ENCODE peak calls at places on chromosomes 2 and 18, in four cellular contexts. One of them, this sample, is unnamed.

GRCh38 chr2:241224851-241225438 is 36.5 kb downstream of the ANO7 start:
- DNase-seq in GM23248: no peak
- DNase-seq in transverse colon: no peak
- DNase-seq in CD8-positive, alpha-beta memory T cell: no peak
- DNase-seq in this sample: no peak

GRCh38 chr18:26091047-26091630 is 726 bp upstream of the SS18 start:
- DNase-seq in GM23248: peak; percentile 90
- DNase-seq in transverse colon: no peak
- DNase-seq in CD8-positive, alpha-beta memory T cell: no peak
- DNase-seq in this sample: peak; percentile 78

GRCh38 chr2:172782506-172783090 is 47.0 kb downstream of the RAPGEF4 start:
- DNase-seq in CD8-positive, alpha-beta memory T cell: no peak
- DNase-seq in GM23248: peak; percentile 56
- DNase-seq in transverse colon: no peak
- DNase-seq in this sample: no peak

GRCh38 chr18:73653251-73653650 is 494.4 kb downstream of the FBXO15 start:
- DNase-seq in transverse colon: no peak
- DNase-seq in GM23248: no peak
- DNase-seq in CD8-positive, alpha-beta memory T cell: no peak
- DNase-seq in this sample: no peak

GRCh38 chr2:230694241-230694640 is 18.4 kb upstream of the CAB39 start:
- DNase-seq in CD8-positive, alpha-beta memory T cell: no peak
- DNase-seq in GM23248: no peak
- DNase-seq in transverse colon: peak; percentile 44
- DNase-seq in this sample: no peak

GRCh38 chr2:46315103-46315890 is 18.1 kb downstream of the EPAS1 start:
- DNase-seq in GM23248: peak; percentile 100
- DNase-seq in transverse colon: peak; percentile 85
- DNase-seq in CD8-positive, alpha-beta memory T cell: no peak
- DNase-seq in this sample: no peak

GRCh38 chr2:88697361-88698026 is 6.0 kb downstream of the RPIA start:
- DNase-seq in transverse colon: no peak
- DNase-seq in CD8-positive, alpha-beta memory T cell: no peak
- DNase-seq in GM23248: no peak
- DNase-seq in this sample: no peak

GRCh38 chr2:55085113-55085713 is 35.0 kb upstream of the RTN4 start:
- DNase-seq in transverse colon: no peak
- DNase-seq in CD8-positive, alpha-beta memory T cell: no peak
- DNase-seq in GM23248: no peak
- DNase-seq in this sample: no peak

GRCh38 chr18:54957987-54958386 is 1.3 kb downstream of the CCDC68 start:
- DNase-seq in CD8-positive, alpha-beta memory T cell: no peak
- DNase-seq in transverse colon: peak; percentile 27
- DNase-seq in GM23248: no peak
- DNase-seq in this sample: no peak

GRCh38 chr2:24040511-24040910 is 6.7 kb downstream of the WDCP start:
- DNase-seq in CD8-positive, alpha-beta memory T cell: no peak
- DNase-seq in transverse colon: no peak
- DNase-seq in GM23248: no peak
- DNase-seq in this sample: no peak

GRCh38 chr2:196160101-196160500 is 11.3 kb downstream of the STK17B start:
- DNase-seq in transverse colon: peak; percentile 62
- DNase-seq in GM23248: peak; percentile 88
- DNase-seq in CD8-positive, alpha-beta memory T cell: peak; percentile 64
- DNase-seq in this sample: peak; percentile 95

GRCh38 chr2:10501980-10502802 is 54.1 kb upstream of the ODC1 start:
- DNase-seq in transverse colon: no peak
- DNase-seq in CD8-positive, alpha-beta memory T cell: no peak
- DNase-seq in GM23248: no peak
- DNase-seq in this sample: no peak

GRCh38 chr18:9965711-9966624 is 52.2 kb downstream of the VAPA start:
- DNase-seq in transverse colon: no peak
- DNase-seq in GM23248: no peak
- DNase-seq in CD8-positive, alpha-beta memory T cell: no peak
- DNase-seq in this sample: no peak

GRCh38 chr18:22778996-22779395 is 154.1 kb upstream of the RBBP8 start:
- DNase-seq in CD8-positive, alpha-beta memory T cell: no peak
- DNase-seq in transverse colon: no peak
- DNase-seq in GM23248: no peak
- DNase-seq in this sample: no peak

GRCh38 chr2:88165604-88166003 is 4.5 kb upstream of the THNSL2 start:
- DNase-seq in GM23248: no peak
- DNase-seq in CD8-positive, alpha-beta memory T cell: no peak
- DNase-seq in transverse colon: no peak
- DNase-seq in this sample: no peak

GRCh38 chr2:769771-770170 is 92.6 kb upstream of the TMEM18 start:
- DNase-seq in GM23248: no peak
- DNase-seq in CD8-positive, alpha-beta memory T cell: no peak
- DNase-seq in transverse colon: no peak
- DNase-seq in this sample: no peak

GRCh38 chr2:229456091-229456490 is 185.0 kb upstream of the PID1 start:
- DNase-seq in transverse colon: no peak
- DNase-seq in CD8-positive, alpha-beta memory T cell: no peak
- DNase-seq in GM23248: no peak
- DNase-seq in this sample: no peak

GRCh38 chr2:83817511-83817910 is 641.6 kb downstream of the SUCLG1 start:
- DNase-seq in transverse colon: no peak
- DNase-seq in CD8-positive, alpha-beta memory T cell: no peak
- DNase-seq in GM23248: peak; percentile 32
- DNase-seq in this sample: peak; percentile 41

GRCh38 chr18:31445908-31446307 is 1.6 kb upstream of the DSG3 start:
- DNase-seq in GM23248: no peak
- DNase-seq in transverse colon: no peak
- DNase-seq in CD8-positive, alpha-beta memory T cell: no peak
- DNase-seq in this sample: no peak

GRCh38 chr2:160408575-160409291 is 84.9 kb downstream of the RBMS1 start:
- DNase-seq in GM23248: peak; percentile 70
- DNase-seq in transverse colon: no peak
- DNase-seq in CD8-positive, alpha-beta memory T cell: no peak
- DNase-seq in this sample: no peak

GRCh38 chr18:77123313-77124231 is 9.0 kb downstream of the MBP start:
- DNase-seq in GM23248: no peak
- DNase-seq in CD8-positive, alpha-beta memory T cell: no peak
- DNase-seq in transverse colon: no peak
- DNase-seq in this sample: no peak

GRCh38 chr2:172442072-172442895 is 14.9 kb downstream of the ITGA6 start:
- DNase-seq in CD8-positive, alpha-beta memory T cell: no peak
- DNase-seq in transverse colon: peak; percentile 87
- DNase-seq in GM23248: peak; percentile 98
- DNase-seq in this sample: no peak

GRCh38 chr2:211396815-211397214 is 840.4 kb downstream of the CPS1 start:
- DNase-seq in CD8-positive, alpha-beta memory T cell: no peak
- DNase-seq in GM23248: no peak
- DNase-seq in transverse colon: no peak
- DNase-seq in this sample: no peak

GRCh38 chr18:22168360-22168921 is 948 bp upstream of the GATA6 start:
- DNase-seq in CD8-positive, alpha-beta memory T cell: peak; percentile 24
- DNase-seq in GM23248: no peak
- DNase-seq in transverse colon: peak; percentile 56
- DNase-seq in this sample: no peak

GRCh38 chr2:95670167-95670566 is 78.4 kb downstream of the TRIM43 start:
- DNase-seq in CD8-positive, alpha-beta memory T cell: no peak
- DNase-seq in transverse colon: no peak
- DNase-seq in GM23248: peak; percentile 80
- DNase-seq in this sample: no peak

GRCh38 chr2:54531558-54531957 is 75.4 kb downstream of the SPTBN1 start:
- DNase-seq in CD8-positive, alpha-beta memory T cell: no peak
- DNase-seq in transverse colon: no peak
- DNase-seq in GM23248: peak; percentile 85
- DNase-seq in this sample: no peak

GRCh38 chr2:122651236-122651635 is 895.8 kb downstream of the TSN start:
- DNase-seq in CD8-positive, alpha-beta memory T cell: no peak
- DNase-seq in GM23248: no peak
- DNase-seq in transverse colon: no peak
- DNase-seq in this sample: no peak

GRCh38 chr18:50192903-50193795 is 1.8 kb downstream of the MYO5B start:
- DNase-seq in transverse colon: peak; percentile 42
- DNase-seq in CD8-positive, alpha-beta memory T cell: no peak
- DNase-seq in GM23248: no peak
- DNase-seq in this sample: no peak

GRCh38 chr2:71347517-71347916 is 15.9 kb downstream of the ZNF638 start:
- DNase-seq in GM23248: peak; percentile 46
- DNase-seq in CD8-positive, alpha-beta memory T cell: no peak
- DNase-seq in transverse colon: no peak
- DNase-seq in this sample: peak; percentile 24

GRCh38 chr18:9808530-9809241 is 77.1 kb upstream of the TXNDC2 start:
- DNase-seq in transverse colon: no peak
- DNase-seq in CD8-positive, alpha-beta memory T cell: no peak
- DNase-seq in GM23248: peak; percentile 43
- DNase-seq in this sample: no peak

GRCh38 chr18:63394954-63395353 is 27.3 kb downstream of the VPS4B start:
- DNase-seq in transverse colon: no peak
- DNase-seq in CD8-positive, alpha-beta memory T cell: no peak
- DNase-seq in GM23248: no peak
- DNase-seq in this sample: no peak

GRCh38 chr18:63397349-63397748 is 24.9 kb downstream of the VPS4B start:
- DNase-seq in transverse colon: no peak
- DNase-seq in GM23248: no peak
- DNase-seq in CD8-positive, alpha-beta memory T cell: no peak
- DNase-seq in this sample: no peak

GRCh38 chr18:63395503-63395902 is 26.8 kb downstream of the VPS4B start:
- DNase-seq in CD8-positive, alpha-beta memory T cell: no peak
- DNase-seq in transverse colon: no peak
- DNase-seq in GM23248: no peak
- DNase-seq in this sample: no peak

GRCh38 chr18:63402246-63403164 is 19.8 kb downstream of the VPS4B start:
- DNase-seq in CD8-positive, alpha-beta memory T cell: no peak
- DNase-seq in GM23248: no peak
- DNase-seq in transverse colon: no peak
- DNase-seq in this sample: no peak

DNA sequence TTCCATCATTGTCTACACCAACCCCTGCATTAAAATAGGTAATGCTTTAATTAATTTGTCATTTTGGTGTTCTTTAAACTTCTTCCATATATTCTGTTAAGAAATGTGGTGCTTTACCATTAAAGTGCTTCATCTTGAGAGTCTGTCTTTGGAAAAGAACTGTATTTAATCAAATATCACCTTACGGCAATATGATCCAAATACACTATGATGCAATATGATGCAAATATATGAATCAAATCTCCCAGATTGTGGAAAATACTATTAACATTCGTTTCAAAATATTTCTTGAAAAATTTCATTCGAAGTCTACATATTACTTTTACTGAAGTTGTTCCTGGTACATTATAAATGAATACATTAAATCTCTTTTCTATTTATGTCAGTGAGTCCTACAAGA is 23.0 kb downstream of the VPS4B start:
- DNase-seq in CD8-positive, alpha-beta memory T cell: no peak
- DNase-seq in GM23248: no peak
- DNase-seq in transverse colon: no peak
- DNase-seq in this sample: no peak
- H3K36me3 ChIP-seq in CD8-positive, alpha-beta memory T cell: peaks cover 18% of the 10 kb centered on the region
- H3K36me3 ChIP-seq in GM23248: peaks cover 94% of the 10 kb centered on the region
- H3K36me3 ChIP-seq in transverse colon: no peaks in the 10 kb centered on the region
- H3K36me3 ChIP-seq in this sample: peaks cover 11% of the 10 kb centered on the region

GRCh38 chr2:190343170-190343499 is 254 bp upstream of the INPP1 start:
- DNase-seq in GM23248: no peak
- DNase-seq in transverse colon: no peak
- DNase-seq in CD8-positive, alpha-beta memory T cell: no peak
- DNase-seq in this sample: no peak
- H3K27ac ChIP-seq in GM23248: peak overlapping the region; percentile 55
- H3K27ac ChIP-seq in transverse colon: peak overlapping the region; percentile 88
- H3K27ac ChIP-seq in CD8-positive, alpha-beta memory T cell: no peak overlapping the region
- H3K27ac ChIP-seq in this sample: no peak overlapping the region

GRCh38 chr2:197240713-197241050 is 69.9 kb downstream of the ANKRD44 start:
- DNase-seq in CD8-positive, alpha-beta memory T cell: no peak
- DNase-seq in transverse colon: no peak
- DNase-seq in GM23248: no peak
- DNase-seq in this sample: no peak

GRCh38 chr2:197241590-197241989 is 69.0 kb downstream of the ANKRD44 start:
- DNase-seq in transverse colon: no peak
- DNase-seq in CD8-positive, alpha-beta memory T cell: no peak
- DNase-seq in GM23248: no peak
- DNase-seq in this sample: no peak

GRCh38 chr2:197242719-197243118 is 67.9 kb downstream of the ANKRD44 start:
- DNase-seq in CD8-positive, alpha-beta memory T cell: no peak
- DNase-seq in transverse colon: no peak
- DNase-seq in GM23248: no peak
- DNase-seq in this sample: no peak

GRCh38 chr2:197240018-197240712 is 70.4 kb downstream of the ANKRD44 start:
- DNase-seq in CD8-positive, alpha-beta memory T cell: no peak
- DNase-seq in GM23248: no peak
- DNase-seq in transverse colon: no peak
- DNase-seq in this sample: peak; percentile 53

DNA sequence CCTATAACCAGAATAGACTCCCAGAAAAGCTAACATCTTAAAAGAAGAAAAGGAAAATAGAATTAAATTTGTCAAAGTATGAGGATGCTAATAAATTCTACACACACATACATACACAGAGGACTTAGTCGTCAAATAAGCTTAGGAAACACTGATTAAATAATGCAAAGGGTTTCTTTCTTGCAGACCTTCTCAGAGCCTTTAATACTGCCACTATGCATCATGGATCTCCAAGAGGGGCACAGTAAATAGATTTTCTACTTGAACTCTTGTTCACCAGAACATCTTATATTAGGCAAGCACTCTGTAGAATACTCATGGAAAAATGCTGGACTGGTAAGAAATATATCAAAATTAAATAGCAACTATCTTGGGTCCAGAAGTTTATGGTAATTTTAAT is 69.4 kb downstream of the ANKRD44 start:
- DNase-seq in CD8-positive, alpha-beta memory T cell: no peak
- DNase-seq in transverse colon: no peak
- DNase-seq in GM23248: no peak
- DNase-seq in this sample: no peak
- H3K4me1 ChIP-seq in CD8-positive, alpha-beta memory T cell: peaks cover 93% of the 10 kb centered on the region
- H3K4me1 ChIP-seq in transverse colon: no peaks in the 10 kb centered on the region
- H3K4me1 ChIP-seq in GM23248: no peaks in the 10 kb centered on the region
- H3K4me1 ChIP-seq in this sample: peaks cover 39% of the 10 kb centered on the region

GRCh38 chr2:2674836-2675235 is 343.8 kb upstream of the MYT1L start:
- DNase-seq in GM23248: no peak
- DNase-seq in CD8-positive, alpha-beta memory T cell: no peak
- DNase-seq in transverse colon: no peak
- DNase-seq in this sample: no peak

GRCh38 chr2:2669316-2669715 is 338.2 kb upstream of the MYT1L start:
- DNase-seq in transverse colon: no peak
- DNase-seq in GM23248: no peak
- DNase-seq in CD8-positive, alpha-beta memory T cell: no peak
- DNase-seq in this sample: no peak

GRCh38 chr2:2672249-2672648 is 341.2 kb upstream of the MYT1L start:
- DNase-seq in GM23248: no peak
- DNase-seq in transverse colon: no peak
- DNase-seq in CD8-positive, alpha-beta memory T cell: no peak
- DNase-seq in this sample: no peak

GRCh38 chr2:2671826-2672225 is 340.8 kb upstream of the MYT1L start:
- DNase-seq in GM23248: no peak
- DNase-seq in transverse colon: no peak
- DNase-seq in CD8-positive, alpha-beta memory T cell: no peak
- DNase-seq in this sample: no peak

GRCh38 chr2:2673406-2673805 is 342.3 kb upstream of the MYT1L start:
- DNase-seq in transverse colon: no peak
- DNase-seq in GM23248: no peak
- DNase-seq in CD8-positive, alpha-beta memory T cell: no peak
- DNase-seq in this sample: no peak
- H3K36me3 ChIP-seq in transverse colon: no peaks in the 10 kb centered on the region
- H3K36me3 ChIP-seq in GM23248: no peaks in the 10 kb centered on the region
- H3K36me3 ChIP-seq in CD8-positive, alpha-beta memory T cell: no peaks in the 10 kb centered on the region
- H3K36me3 ChIP-seq in this sample: no peaks in the 10 kb centered on the region

GRCh38 chr2:120722603-120723421 is 12.9 kb upstream of the GLI2 start:
- DNase-seq in CD8-positive, alpha-beta memory T cell: no peak
- DNase-seq in GM23248: peak; percentile 75
- DNase-seq in transverse colon: no peak
- DNase-seq in this sample: no peak
- H3K27ac ChIP-seq in CD8-positive, alpha-beta memory T cell: no peak overlapping the region
- H3K27ac ChIP-seq in GM23248: peak overlapping the region; percentile 71
- H3K27ac ChIP-seq in transverse colon: no peak overlapping the region
- H3K27ac ChIP-seq in this sample: no peak overlapping the region